ENCODE peak calls at places on chromosomes 6 and 20, in four cellular contexts. Y is CD8-positive, alpha-beta T cell; P is osteoblast; L is Peyer's patch. I is an unnamed sample.

GRCh38 chr20:48832423-48832735 is 4.6 kb upstream of the PREX1 start:
- DNase-seq in L (no peak), P (peak; percentile 51), Y (no peak), I (no peak)

GRCh38 chr6:26553739-26554668 is 15.8 kb downstream of the HMGN4 start:
- DNase-seq in L (peak; percentile 61), P (peak; percentile 72), Y (peak; percentile 84), I (peak; percentile 49)

GRCh38 chr20:20731945-20732296 is 19.5 kb upstream of the RALGAPA2 start:
- DNase-seq in L (no peak), P (no peak), Y (no peak), I (no peak)

GRCh38 chr6:37137201-37137880 is 32.6 kb upstream of the PIM1 start:
- DNase-seq in Y (no peak), P (peak; percentile 93), L (no peak), I (peak; percentile 51)

GRCh38 chr6:142537612-142538478 is 236.0 kb downstream of the ADGRG6 start:
- DNase-seq in L (no peak), P (peak; percentile 26), Y (no peak), I (no peak)

GRCh38 chr6:158958504-158959386 is 41.3 kb downstream of the RSPH3 start:
- DNase-seq in Y (no peak), L (peak; percentile 47), P (no peak), I (no peak)

GRCh38 chr6:46236752-46237151 is 66.0 kb upstream of the ENPP5 start:
- DNase-seq in Y (no peak), L (no peak), P (no peak), I (no peak)

GRCh38 chr6:19336579-19336978 is 500.6 kb upstream of the ID4 start:
- DNase-seq in P (no peak), Y (no peak), L (no peak), I (no peak)

GRCh38 chr6:3799731-3800130 is 48.2 kb upstream of the PXDC1 start:
- DNase-seq in L (no peak), P (no peak), Y (no peak), I (no peak)

GRCh38 chr6:69584536-69584912 is 212.3 kb downstream of the LMBRD1 start:
- DNase-seq in L (no peak), P (no peak), Y (no peak), I (no peak)

GRCh38 chr20:49610701-49611538 is 43.0 kb upstream of the PTGIS start:
- DNase-seq in Y (peak; percentile 83), L (peak; percentile 72), P (peak; percentile 94), I (peak; percentile 64)

GRCh38 chr20:20399705-20400104 is 31.8 kb downstream of the INSM1 start:
- DNase-seq in Y (no peak), L (no peak), P (no peak), I (no peak)

GRCh38 chr6:84183430-84183829 is 44.0 kb downstream of the CEP162 start:
- DNase-seq in L (no peak), Y (no peak), P (no peak), I (no peak)

GRCh38 chr20:3583765-3584164 is 79.4 kb downstream of the GFRA4 start:
- DNase-seq in P (no peak), L (no peak), Y (no peak), I (no peak)

GRCh38 chr6:78436335-78436734 is 431.0 kb upstream of the IRAK1BP1 start:
- DNase-seq in Y (no peak), L (no peak), P (no peak), I (no peak)

GRCh38 chr6:134240664-134241431 is 77.1 kb downstream of the SGK1 start:
- DNase-seq in L (peak; percentile 77), P (no peak), Y (peak; percentile 86), I (peak; percentile 56)

GRCh38 chr6:85464260-85464644 is 14.4 kb downstream of the NT5E start:
- DNase-seq in L (no peak), Y (no peak), P (peak; percentile 85), I (no peak)

GRCh38 chr20:49668181-49668877 is 45.3 kb downstream of the B4GALT5 start:
- DNase-seq in P (no peak), Y (peak; percentile 74), L (peak; percentile 88), I (peak; percentile 83)

GRCh38 chr20:32982617-32983458 is 21.4 kb downstream of the SUN5 start:
- DNase-seq in L (no peak), P (no peak), Y (no peak), I (no peak)

GRCh38 chr20:34404803-34405202 is 41.7 kb downstream of the ITCH start:
- DNase-seq in P (no peak), Y (no peak), L (no peak), I (no peak)

GRCh38 chr6:124607119-124607627 is 355.1 kb upstream of the RNF217 start:
- DNase-seq in L (no peak), P (no peak), Y (no peak), I (no peak)

GRCh38 chr20:51810155-51811039 is 8.1 kb upstream of the SALL4 start:
- DNase-seq in Y (no peak), L (no peak), P (no peak), I (no peak)

GRCh38 chr6:1837868-1838267 is 228.2 kb downstream of the FOXC1 start:
- DNase-seq in L (no peak), P (no peak), Y (no peak), I (no peak)

GRCh38 chr6:6588924-6589696 is 590 bp downstream of the LY86 start:
- DNase-seq in Y (no peak), P (no peak), L (peak; percentile 58), I (no peak)

GRCh38 chr6:15475261-15475660 is 187.6 kb downstream of the DTNBP1 start:
- DNase-seq in P (no peak), Y (no peak), L (no peak), I (no peak)

GRCh38 chr20:2396241-2396814 is 15.6 kb downstream of the TGM6 start:
- DNase-seq in Y (no peak), L (no peak), P (peak; percentile 32), I (no peak)

GRCh38 chr20:57779401-57780003 is 69.7 kb upstream of the PMEPA1 start:
- DNase-seq in Y (no peak), L (no peak), P (no peak), I (no peak)

GRCh38 chr6:11492444-11493300 is 44.9 kb upstream of the TMEM170B start:
- DNase-seq in Y (no peak), P (no peak), L (no peak), I (no peak)

GRCh38 chr20:53124803-53125202 is 152.6 kb downstream of the TSHZ2 start:
- DNase-seq in P (no peak), L (no peak), Y (no peak), I (no peak)

GRCh38 chr20:53127027-53127426 is 154.9 kb downstream of the TSHZ2 start:
- DNase-seq in P (no peak), Y (no peak), L (no peak), I (no peak)

GRCh38 chr20:53124075-53124532 is 151.9 kb downstream of the TSHZ2 start:
- DNase-seq in Y (no peak), L (no peak), P (no peak), I (no peak)

GRCh38 chr20:53126185-53126584 is 154.0 kb downstream of the TSHZ2 start:
- DNase-seq in P (no peak), Y (no peak), L (no peak), I (no peak)

DNA sequence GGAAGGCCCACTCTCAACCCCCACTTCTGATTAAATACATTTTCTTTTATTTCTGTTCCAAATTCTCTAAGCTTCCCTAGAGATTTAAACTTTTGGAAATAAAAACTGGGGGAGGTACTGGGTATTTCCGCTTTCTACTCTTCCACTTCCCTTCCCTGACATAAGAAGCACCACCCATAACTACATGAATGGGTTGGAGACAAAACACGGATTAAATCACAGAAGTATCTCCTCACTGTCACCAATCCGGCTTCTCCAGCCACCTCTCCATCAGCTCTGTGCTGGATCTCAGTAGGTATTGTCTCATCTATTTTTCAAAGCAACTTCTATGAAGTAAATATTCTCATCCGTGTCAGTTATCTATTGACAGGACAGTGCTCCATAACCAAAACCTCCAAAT is 150.7 kb downstream of the TSHZ2 start:
- DNase-seq in Y (no peak), P (no peak), L (no peak), I (no peak)
- H3K27ac ChIP-seq in Y (no peak overlapping the region), P (no peak overlapping the region), L (no peak overlapping the region), I (no peak overlapping the region)

DNA sequence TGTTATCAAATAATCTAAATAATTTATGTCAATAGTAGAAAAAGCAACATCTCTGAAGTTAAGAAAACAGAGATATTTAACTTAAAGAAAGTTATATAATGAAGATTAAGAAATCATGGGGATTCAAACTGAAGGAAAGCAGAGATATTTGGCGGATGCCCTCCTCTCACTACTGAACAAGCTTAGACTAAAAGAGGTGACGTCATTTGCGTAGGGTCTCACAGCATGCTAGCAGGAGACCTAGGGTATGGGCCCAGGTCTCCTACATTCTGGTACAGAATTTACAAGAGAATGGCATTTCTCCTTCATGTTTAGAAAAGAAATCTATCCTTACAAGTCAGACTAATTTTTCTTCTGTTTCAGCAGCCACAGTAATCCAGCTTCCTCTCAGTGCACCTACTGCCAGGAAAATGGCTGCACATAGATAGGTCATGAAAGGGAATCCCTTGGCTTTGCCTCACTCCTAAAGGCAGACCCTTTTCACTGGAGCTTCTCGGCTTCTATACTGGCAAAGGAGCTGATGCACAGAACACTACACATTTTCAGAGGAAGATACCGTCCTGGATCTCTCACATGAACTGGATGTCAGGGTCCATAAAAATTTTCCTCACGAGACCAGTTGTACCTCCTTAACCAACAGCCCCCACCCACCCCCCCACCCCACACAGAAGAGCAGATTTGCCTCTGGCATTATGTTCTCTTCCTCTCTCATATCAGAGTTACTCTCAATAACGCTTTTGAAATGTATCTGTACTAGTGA is 41.8 kb upstream of the DST start:
- DNase-seq in L (no peak), P (no peak), Y (no peak), I (no peak)
- H3K4me3 ChIP-seq in L (no peak overlapping the region), P (no peak overlapping the region), Y (no peak overlapping the region), I (no peak overlapping the region)

DNA sequence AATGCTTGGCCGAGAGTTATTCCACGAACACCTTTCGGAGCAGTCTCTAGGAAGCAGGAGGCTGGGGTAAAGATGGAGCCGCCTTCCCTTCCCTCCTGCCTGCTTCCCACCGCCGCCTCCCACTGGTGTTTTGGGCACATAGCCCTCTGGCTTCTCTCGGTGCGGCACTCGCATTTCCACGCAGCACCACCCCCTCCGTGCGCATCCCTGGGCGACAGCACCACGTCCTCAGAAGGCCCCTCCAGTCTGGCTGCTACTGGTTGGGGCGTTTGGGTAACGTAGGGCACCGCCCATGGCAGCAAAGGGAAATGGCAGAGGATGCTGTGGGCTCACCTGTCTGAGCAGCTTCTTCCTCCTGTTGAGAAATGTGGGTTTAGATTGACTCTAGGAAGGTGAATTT is 2.4 kb downstream of the COL20A1 start:
- DNase-seq in P (no peak), Y (peak; percentile 55), L (no peak), I (no peak)
- H3K4me1 ChIP-seq in P (peaks cover 7% of the 10 kb centered on the region), Y (peaks cover 15% of the 10 kb centered on the region), L (no peaks in the 10 kb centered on the region), I (peaks cover 12% of the 10 kb centered on the region)

GRCh38 chr6:139881251-139881650 is 506.8 kb upstream of the CITED2 start:
- DNase-seq in Y (no peak), P (no peak), L (no peak), I (no peak)

GRCh38 chr6:139882977-139883728 is 508.7 kb upstream of the CITED2 start:
- DNase-seq in Y (no peak), L (no peak), P (no peak), I (no peak)

GRCh38 chr6:139881728-139882211 is 507.3 kb upstream of the CITED2 start:
- DNase-seq in P (no peak), Y (no peak), L (no peak), I (no peak)

GRCh38 chr6:139883776-139884175 is 509.3 kb upstream of the CITED2 start:
- DNase-seq in P (no peak), Y (no peak), L (no peak), I (no peak)

DNA sequence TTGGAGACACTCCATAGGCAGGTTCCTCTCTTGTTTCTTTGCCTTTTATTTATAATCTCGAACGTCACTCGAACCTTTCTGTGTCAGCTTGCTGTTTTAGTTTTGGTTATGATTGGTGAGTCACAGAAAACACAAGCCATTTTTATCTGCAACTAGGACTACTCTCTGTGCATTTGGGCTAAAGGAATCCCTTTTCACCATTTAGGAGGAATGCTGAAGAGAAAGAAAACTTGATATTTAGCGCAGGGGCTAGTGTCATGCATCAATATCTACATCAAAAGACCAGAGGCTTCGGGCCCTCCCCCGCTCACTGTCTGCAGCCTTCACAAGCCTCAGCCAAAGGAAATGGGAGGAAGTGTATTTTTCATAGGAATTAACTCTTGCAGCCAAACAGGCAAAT is 507.8 kb upstream of the CITED2 start:
- DNase-seq in Y (no peak), P (no peak), L (no peak), I (no peak)
- H3K27ac ChIP-seq in Y (no peak overlapping the region), P (peak overlapping the region; percentile 80), L (no peak overlapping the region), I (no peak overlapping the region)

I was measured in CD8-positive, alpha-beta memory T cell.